ENCODE peak calls at places on chromosome 1, in five cellular contexts. V is brain microvascular endothelial cell; I is small intestine; P is fibroblast of lung; O is CD8-positive, alpha-beta memory T cell. T is an unnamed sample.

GRCh38 chr1:33170351-33171274 is 11.2 kb downstream of the TRIM62 start:
- DNase-seq in O (no peak), I (no peak), P (no peak), V (no peak), T (no peak)

GRCh38 chr1:9230869-9231533 is 3.6 kb upstream of the H6PD start:
- DNase-seq in P (no peak), O (no peak), I (no peak), V (no peak), T (no peak)

GRCh38 chr1:190436615-190437014 is 41.0 kb downstream of the BRINP3 start:
- DNase-seq in I (peak; percentile 37), V (peak; percentile 3), O (no peak), P (peak; percentile 70), T (no peak)

GRCh38 chr1:172134087-172134731 is 286.3 kb upstream of the C1orf105 start:
- DNase-seq in V (no peak), I (no peak), P (no peak), O (no peak), T (no peak)

GRCh38 chr1:203563291-203563690 is 63.3 kb upstream of the ATP2B4 start:
- DNase-seq in O (no peak), V (no peak), P (no peak), I (no peak), T (peak; percentile 76)

GRCh38 chr1:9482816-9483572 is 56.3 kb upstream of the SLC25A33 start:
- DNase-seq in I (no peak), O (no peak), V (no peak), P (no peak), T (no peak)

GRCh38 chr1:116413414-116413813 is 40.4 kb downstream of the ATP1A1 start:
- DNase-seq in I (no peak), P (no peak), V (no peak), O (no peak), T (no peak)

GRCh38 chr1:60078182-60078581 is 4.6 kb upstream of the C1orf87 start:
- DNase-seq in P (peak; percentile 52), V (no peak), I (no peak), O (no peak), T (no peak)

GRCh38 chr1:62452951-62453350 is 16.1 kb downstream of the USP1 start:
- DNase-seq in O (no peak), V (no peak), I (no peak), P (no peak), T (no peak)

GRCh38 chr1:234550341-234551031 is 59.5 kb downstream of the IRF2BP2 start:
- DNase-seq in P (no peak), I (no peak), V (no peak), O (no peak), T (no peak)

DNA sequence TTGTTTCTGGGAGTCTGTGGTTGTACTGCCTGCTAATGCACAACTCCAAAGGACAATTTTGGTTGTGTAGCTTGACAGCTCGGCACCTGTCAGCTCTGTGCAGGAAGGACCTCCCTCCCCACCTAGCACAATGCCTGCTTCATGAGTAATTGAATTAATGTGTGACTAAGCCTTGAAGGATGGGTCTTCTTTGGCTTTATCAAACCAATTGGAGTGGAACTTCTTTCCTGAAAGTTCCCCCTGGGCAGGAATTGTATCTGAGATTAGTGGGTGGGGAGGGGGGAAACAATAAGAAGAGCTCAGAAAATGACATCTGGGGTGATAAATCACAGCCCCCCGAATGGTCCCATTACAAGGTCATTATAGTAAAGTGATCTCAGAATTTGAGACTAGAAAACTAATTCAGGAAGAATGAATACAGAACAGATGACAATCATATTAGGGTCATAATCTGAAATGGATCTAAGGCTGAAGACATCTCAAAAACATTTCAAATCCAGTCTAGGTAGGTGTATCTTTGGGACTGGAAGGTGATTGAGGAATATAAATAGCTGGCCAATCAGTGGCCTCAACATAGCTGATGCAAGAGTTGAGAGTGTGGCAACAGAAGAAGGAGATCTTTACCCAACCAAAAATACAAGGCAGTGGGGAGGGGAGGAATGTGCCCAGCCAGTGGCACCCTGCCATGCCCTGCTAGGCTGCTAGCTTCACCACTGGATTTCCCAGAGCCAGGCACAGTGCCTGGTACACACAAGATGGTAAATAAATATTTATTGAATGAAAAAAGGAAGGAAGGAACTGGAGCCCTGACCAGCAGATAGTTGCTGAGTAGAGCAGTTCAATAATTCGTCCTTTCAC is 10.1 kb upstream of the SESN2 start:
- DNase-seq in I (peak; percentile 50), P (peak; percentile 77), V (no peak), O (no peak), T (peak; percentile 82)
- H3K4me3 ChIP-seq in I (no peak overlapping the region), P (no peak overlapping the region), V (no peak overlapping the region), O (peak overlapping the region; percentile 17), T (peak overlapping the region; percentile 13)

DNA sequence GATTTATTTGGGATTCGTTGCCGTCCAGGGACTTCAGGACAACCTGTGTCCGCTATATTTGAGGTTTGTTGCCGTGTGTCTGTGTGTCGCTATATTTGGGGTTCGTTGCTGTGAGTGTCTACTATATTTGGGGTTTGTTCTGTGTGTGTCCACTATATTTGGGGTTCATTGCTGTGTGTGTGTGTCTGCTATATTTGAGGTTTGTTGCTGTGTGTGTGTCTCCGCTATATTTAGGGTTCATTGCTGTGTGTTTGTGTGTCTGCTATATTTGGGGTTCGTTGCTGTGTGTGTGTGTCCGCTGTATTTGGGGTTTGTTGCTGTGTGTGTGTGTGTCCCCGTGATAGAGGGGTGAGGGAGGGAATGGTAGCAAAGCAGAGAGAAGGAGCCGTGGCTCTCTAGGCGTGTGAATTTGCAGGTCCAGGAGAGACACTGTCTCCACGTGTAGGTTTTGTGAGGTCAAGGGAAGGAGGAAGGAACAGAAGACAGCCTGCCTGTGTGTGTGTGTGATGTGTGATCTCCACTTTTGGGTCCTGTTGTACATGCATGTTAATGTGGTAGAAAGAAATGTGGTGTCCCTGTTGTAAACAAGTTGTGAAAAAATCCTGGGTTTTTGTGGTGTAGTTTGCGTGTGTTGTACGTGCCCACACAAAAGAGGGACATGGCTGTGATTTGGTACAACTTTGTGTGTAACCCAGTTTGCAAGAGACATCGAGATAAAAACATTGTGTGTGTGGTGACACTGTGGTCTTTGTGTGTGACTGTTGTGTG is 56.2 kb upstream of the ECE1 start:
- DNase-seq in V (no peak), I (no peak), P (no peak), O (no peak), T (no peak)
- H3K27me3 ChIP-seq in V (no peaks in the 10 kb centered on the region), I (no peaks in the 10 kb centered on the region), P (no peaks in the 10 kb centered on the region), O (no peaks in the 10 kb centered on the region), T (peaks cover 4% of the 10 kb centered on the region)

DNA sequence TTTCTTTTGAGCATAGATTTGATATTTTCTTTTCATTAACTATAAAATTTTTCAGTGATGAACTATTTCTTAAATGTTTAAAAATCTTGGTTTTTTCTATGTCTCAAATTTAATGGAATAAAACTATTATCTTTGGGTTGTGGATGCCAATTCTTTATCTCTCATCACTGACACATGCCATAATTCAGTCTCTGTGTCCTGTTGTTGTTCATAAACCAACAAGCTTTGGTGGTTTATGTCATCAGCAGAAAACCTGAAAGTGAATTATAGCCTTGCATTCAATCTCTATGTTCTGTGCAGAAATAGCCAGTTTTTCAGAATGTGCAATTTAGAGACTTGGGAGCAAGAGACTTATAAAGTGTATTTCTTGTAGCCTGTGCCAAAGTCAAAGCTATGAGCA is 462.6 kb upstream of the ADGRL4 start:
- DNase-seq in V (no peak), I (no peak), P (no peak), O (no peak), T (no peak)
- H3K4me3 ChIP-seq in V (no peak overlapping the region), I (no peak overlapping the region), P (no peak overlapping the region), O (no peak overlapping the region), T (no peak overlapping the region)

DNA sequence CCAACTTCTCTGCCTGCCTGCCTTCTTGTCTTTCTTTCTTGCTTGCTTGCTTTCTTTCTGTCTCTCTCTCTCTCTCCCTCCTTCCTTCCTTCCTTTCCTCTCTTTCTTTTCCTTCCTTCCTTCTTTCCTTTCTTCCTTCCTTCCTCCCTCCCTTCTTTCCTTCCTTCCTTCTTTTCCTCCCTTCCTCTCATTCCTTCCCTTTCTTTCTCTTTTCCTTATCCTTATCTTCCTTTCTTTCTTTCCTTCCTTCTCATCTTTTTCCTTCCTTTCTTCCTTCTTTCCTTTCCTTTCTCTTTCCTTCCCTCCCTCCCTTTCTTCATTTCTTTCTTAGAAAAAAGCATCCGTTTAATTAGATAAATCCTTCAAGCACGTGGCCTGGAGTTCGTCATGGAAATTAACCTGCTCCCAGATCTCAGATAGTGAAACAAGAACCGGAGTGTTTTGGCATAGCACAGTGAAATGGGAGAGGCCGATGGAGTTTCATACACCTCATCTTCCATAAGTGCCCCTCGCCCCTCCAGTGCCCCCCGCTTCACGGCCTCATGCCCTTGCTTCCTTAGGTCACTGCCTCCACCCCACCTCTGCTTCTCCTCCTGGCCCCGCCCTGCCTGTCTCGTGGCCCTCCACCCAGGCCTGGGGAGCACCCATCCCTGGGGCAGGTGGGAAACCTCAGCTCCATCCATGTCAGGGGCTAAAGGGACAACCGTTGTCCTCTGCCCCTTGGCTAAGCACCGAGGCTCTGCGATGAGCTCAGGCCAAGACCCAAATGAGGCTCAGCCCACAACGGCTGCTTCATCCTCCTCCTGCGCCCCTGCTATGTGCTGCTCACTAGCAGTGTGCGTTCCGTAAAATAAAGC is 11.2 kb downstream of the CASZ1 start:
- DNase-seq in P (no peak), I (peak; percentile 47), V (no peak), O (no peak), T (no peak)
- H3K27me3 ChIP-seq in P (no peaks in the 10 kb centered on the region), I (peaks cover 3% of the 10 kb centered on the region), V (peaks cover 25% of the 10 kb centered on the region), O (peaks cover 8% of the 10 kb centered on the region), T (peaks cover 2% of the 10 kb centered on the region)